ENCODE peak calls at places on chromosomes 2 and 18, in nine cellular contexts. L, D, N, Q, W, C, P, T and A are unnamed samples.

GRCh38 chr2:140502951-140503630 is 1627.7 kb downstream of the LRP1B start:
- DNase-seq in L (no peak), D (no peak), N (no peak), Q (no peak), W (no peak), C (no peak), P (peak; percentile 93), T (no peak), A (no peak)

GRCh38 chr2:234251326-234252271 is 201.1 kb downstream of the SPP2 start:
- DNase-seq in L (no peak), D (no peak), N (no peak), Q (no peak), W (no peak), C (no peak), P (peak; percentile 97), T (no peak), A (no peak)

GRCh38 chr18:46814394-46814793 is 57.5 kb upstream of the ST8SIA5 start:
- DNase-seq in L (no peak), D (no peak), N (no peak), Q (no peak), W (no peak), C (no peak), P (no peak), T (no peak), A (no peak)

GRCh38 chr2:134141598-134142340 is 112.1 kb upstream of the MGAT5 start:
- DNase-seq in L (no peak), D (no peak), N (no peak), Q (peak; percentile 28), W (no peak), C (no peak), P (no peak), T (no peak), A (no peak)

GRCh38 chr2:26086779-26087178 is 52.9 kb downstream of the RAB10 start:
- DNase-seq in L (no peak), D (no peak), N (no peak), Q (no peak), W (no peak), C (no peak), P (peak; percentile 40), T (no peak), A (no peak)

GRCh38 chr2:40148344-40148743 is 303.5 kb downstream of the SLC8A1 start:
- DNase-seq in L (no peak), D (no peak), N (no peak), Q (no peak), W (no peak), C (no peak), P (no peak), T (no peak), A (no peak)

GRCh38 chr2:26034597-26035067 is 748 bp downstream of the RAB10 start:
- DNase-seq in L (no peak), D (no peak), N (no peak), Q (no peak), W (no peak), C (no peak), P (no peak), T (no peak), A (peak; percentile 63)

GRCh38 chr2:216057688-216058193 is 23.9 kb downstream of the PECR start:
- DNase-seq in L (no peak), D (no peak), N (no peak), Q (peak; percentile 68), W (peak; percentile 45), C (peak; percentile 68), P (peak; percentile 88), T (no peak), A (no peak)

GRCh38 chr18:30763913-30764350 is 278.6 kb downstream of the DSC3 start:
- DNase-seq in L (no peak), D (no peak), N (no peak), Q (no peak), W (no peak), C (no peak), P (no peak), T (no peak), A (no peak)

GRCh38 chr2:1911811-1912210 is 167.5 kb upstream of the PXDN start:
- DNase-seq in L (no peak), D (no peak), N (no peak), Q (no peak), W (no peak), C (no peak), P (no peak), T (no peak), A (no peak)

GRCh38 chr2:104734937-104735586 is 118.9 kb upstream of the POU3F3 start:
- DNase-seq in L (no peak), D (no peak), N (no peak), Q (no peak), W (no peak), C (no peak), P (no peak), T (no peak), A (no peak)

GRCh38 chr18:59814872-59815271 is 84.9 kb upstream of the PMAIP1 start:
- DNase-seq in L (no peak), D (no peak), N (no peak), Q (no peak), W (no peak), C (no peak), P (peak; percentile 77), T (no peak), A (no peak)

GRCh38 chr2:158893057-158893456 is 75.4 kb upstream of the TANC1 start:
- DNase-seq in L (no peak), D (no peak), N (no peak), Q (no peak), W (no peak), C (no peak), P (no peak), T (no peak), A (no peak)

GRCh38 chr2:19757586-19757985 is 144.2 kb downstream of the TTC32 start:
- DNase-seq in L (no peak), D (no peak), N (no peak), Q (no peak), W (no peak), C (no peak), P (no peak), T (no peak), A (no peak)

GRCh38 chr2:50513724-50514123 is 518.2 kb downstream of the NRXN1 start:
- DNase-seq in L (no peak), D (no peak), N (no peak), Q (no peak), W (no peak), C (no peak), P (no peak), T (no peak), A (no peak)

GRCh38 chr2:222569826-222570225 is 86.1 kb downstream of the FARSB start:
- DNase-seq in L (no peak), D (no peak), N (no peak), Q (no peak), W (no peak), C (no peak), P (peak; percentile 19), T (no peak), A (no peak)

GRCh38 chr2:86239326-86239725 is 40.1 kb downstream of the MRPL35 start:
- DNase-seq in L (no peak), D (no peak), N (no peak), Q (no peak), W (no peak), C (no peak), P (no peak), T (no peak), A (no peak)

GRCh38 chr18:354003-354402 is 86.2 kb upstream of the THOC1 start:
- DNase-seq in L (no peak), D (no peak), N (no peak), Q (no peak), W (no peak), C (no peak), P (no peak), T (no peak), A (no peak)

GRCh38 chr2:120421830-120422175 is 75.9 kb downstream of the INHBB start:
- DNase-seq in L (no peak), D (no peak), N (no peak), Q (no peak), W (no peak), C (no peak), P (no peak), T (no peak), A (no peak)

GRCh38 chr2:36912692-36913091 is 53.6 kb downstream of the STRN start:
- DNase-seq in L (no peak), D (no peak), N (no peak), Q (no peak), W (no peak), C (no peak), P (peak; percentile 13), T (no peak), A (no peak)